ENCODE peak calls at places on chromosomes 1 and 21, in five cellular contexts. Z is AG04450, C is cardiac fibroblast, X is lower lobe of right lung, M is ovary. A is an unnamed sample.
A peak's percentile ranks its signal among the peaks of the same experiment; 100 is the strongest.

GRCh38 chr1:226046240-226046639 is 16.3 kb upstream of the H3-3A start:
- DNase-seq in M (no peak), X (no peak), C (peak; percentile 35), Z (no peak), A (no peak)

GRCh38 chr1:26111530-26112406 is at the start of gene PDIK1L:
- DNase-seq in Z (peak; percentile 90), M (peak; percentile 96), C (peak; percentile 98), X (peak; percentile 96), A (peak; percentile 98)

GRCh38 chr1:45266151-45266801 is 59.9 kb upstream of the ZSWIM5 start:
- DNase-seq in Z (peak; percentile 54), M (peak; percentile 87), C (peak; percentile 84), X (no peak), A (peak; percentile 87)

GRCh38 chr1:38009088-38009840 is 3.3 kb upstream of the UTP11 start:
- DNase-seq in Z (no peak), M (peak; percentile 11), C (peak; percentile 78), X (no peak), A (no peak)

GRCh38 chr1:231396643-231397042 is 25.4 kb downstream of the EGLN1 start:
- DNase-seq in Z (no peak), M (no peak), C (no peak), X (no peak), A (no peak)

GRCh38 chr1:180921386-180921785 is 8.7 kb downstream of the KIAA1614 start:
- DNase-seq in Z (no peak), M (no peak), C (no peak), X (no peak), A (no peak)

GRCh38 chr1:176517484-176517883 is 54.5 kb downstream of the PAPPA2 start:
- DNase-seq in M (no peak), Z (no peak), C (no peak), X (no peak), A (no peak)

GRCh38 chr1:69662321-69662720 is 94.6 kb downstream of the LRRC7 start:
- DNase-seq in X (no peak), M (no peak), C (no peak), Z (no peak), A (no peak)

GRCh38 chr1:95780836-95781235 is 546.8 kb downstream of the RWDD3 start:
- DNase-seq in X (no peak), C (no peak), Z (no peak), M (no peak), A (no peak)

GRCh38 chr21:38249879-38250278 is 6.9 kb upstream of the KCNJ15 start:
- DNase-seq in M (no peak), Z (no peak), X (no peak), C (peak; percentile 21), A (no peak)

DNA sequence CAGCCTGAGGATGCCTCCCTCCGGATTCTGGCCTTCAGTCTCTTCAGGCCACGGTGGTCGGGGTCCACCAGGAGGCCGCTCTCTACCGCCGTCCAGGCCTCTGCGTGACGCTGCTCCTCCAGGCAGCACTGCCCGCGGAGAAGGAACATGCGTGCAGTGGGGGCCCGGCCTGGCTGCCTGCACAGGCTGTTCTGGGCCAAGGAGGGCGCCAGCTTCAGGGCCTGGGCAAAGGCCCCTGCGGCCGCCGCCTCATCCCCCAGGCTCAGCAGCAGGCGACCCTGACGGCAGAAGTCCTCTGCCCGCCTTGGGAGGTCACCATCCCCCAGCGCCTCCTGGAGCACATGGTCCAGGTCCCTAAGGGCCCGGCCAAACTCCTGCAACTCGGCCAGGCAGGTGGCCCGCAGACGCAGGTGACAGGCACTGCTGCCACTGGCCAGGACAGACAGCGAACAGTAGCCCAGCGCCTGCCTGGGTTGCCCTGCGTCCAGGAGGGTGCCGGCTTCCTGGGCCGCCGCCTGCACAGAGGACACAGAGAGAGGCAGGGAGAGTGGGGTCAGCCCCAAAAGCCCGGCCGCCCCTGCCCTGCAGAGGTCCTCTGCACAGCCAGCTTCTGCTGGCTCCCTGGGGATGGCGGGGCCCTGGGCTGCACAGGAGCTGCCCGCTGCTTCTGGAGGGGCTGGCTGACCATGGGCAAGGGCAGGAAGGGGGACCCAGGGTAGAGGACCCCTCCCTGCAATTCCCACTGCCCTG is 8.7 kb upstream of the MMEL1 start:
- DNase-seq in Z (no peak), X (no peak), M (peak; percentile 36), C (no peak), A (peak; percentile 58)
- H3K4me3 ChIP-seq in Z (peak overlapping the region; percentile 81), X (peak overlapping the region; percentile 94), M (peak overlapping the region; percentile 91), C (peak overlapping the region; percentile 80), A (no peak overlapping the region)

DNA sequence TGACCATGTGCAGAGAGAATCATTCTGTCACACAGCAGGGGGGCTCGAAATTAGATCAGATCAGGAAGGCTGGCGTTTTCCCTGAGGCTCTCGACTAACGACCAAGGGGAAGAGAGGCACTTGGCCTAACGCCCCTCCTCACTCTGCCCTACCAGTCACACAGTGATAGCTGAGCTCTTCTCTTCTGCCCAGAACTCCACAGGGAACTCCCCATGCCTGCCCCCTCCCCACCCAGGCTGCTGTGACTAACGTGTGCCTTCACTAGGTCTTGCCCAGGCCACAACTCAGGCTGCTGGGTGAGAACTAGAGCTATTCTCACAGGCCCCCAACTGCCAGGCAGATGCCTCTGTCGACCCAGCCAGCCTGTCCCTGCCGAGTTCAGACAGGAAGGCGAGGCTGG is 26.4 kb upstream of the KHDRBS1 start:
- DNase-seq in C (no peak), Z (no peak), M (no peak), X (no peak), A (no peak)
- H3K4me3 ChIP-seq in C (no peak overlapping the region), Z (no peak overlapping the region), M (no peak overlapping the region), X (no peak overlapping the region), A (no peak overlapping the region)

GRCh38 chr1:156486421-156487344 is 13.9 kb downstream of the MEF2D start:
- DNase-seq in C (no peak), Z (no peak), M (no peak), X (no peak), A (peak; percentile 65)

GRCh38 chr1:156485984-156486383 is 14.6 kb downstream of the MEF2D start:
- DNase-seq in M (no peak), C (no peak), Z (no peak), X (no peak), A (peak; percentile 44)

GRCh38 chr1:156489166-156489934 is 11.2 kb downstream of the MEF2D start:
- DNase-seq in C (no peak), X (no peak), Z (no peak), M (peak; percentile 56), A (peak; percentile 88)

GRCh38 chr1:156488566-156489165 is 11.9 kb downstream of the MEF2D start:
- DNase-seq in X (no peak), M (no peak), Z (no peak), C (no peak), A (no peak)

GRCh38 chr1:156487862-156488261 is 12.7 kb downstream of the MEF2D start:
- DNase-seq in X (no peak), M (no peak), Z (no peak), C (no peak), A (peak; percentile 25)
- H3K4me3 ChIP-seq in X (no peak overlapping the region), M (no peak overlapping the region), Z (no peak overlapping the region), C (no peak overlapping the region), A (no peak overlapping the region)

DNA sequence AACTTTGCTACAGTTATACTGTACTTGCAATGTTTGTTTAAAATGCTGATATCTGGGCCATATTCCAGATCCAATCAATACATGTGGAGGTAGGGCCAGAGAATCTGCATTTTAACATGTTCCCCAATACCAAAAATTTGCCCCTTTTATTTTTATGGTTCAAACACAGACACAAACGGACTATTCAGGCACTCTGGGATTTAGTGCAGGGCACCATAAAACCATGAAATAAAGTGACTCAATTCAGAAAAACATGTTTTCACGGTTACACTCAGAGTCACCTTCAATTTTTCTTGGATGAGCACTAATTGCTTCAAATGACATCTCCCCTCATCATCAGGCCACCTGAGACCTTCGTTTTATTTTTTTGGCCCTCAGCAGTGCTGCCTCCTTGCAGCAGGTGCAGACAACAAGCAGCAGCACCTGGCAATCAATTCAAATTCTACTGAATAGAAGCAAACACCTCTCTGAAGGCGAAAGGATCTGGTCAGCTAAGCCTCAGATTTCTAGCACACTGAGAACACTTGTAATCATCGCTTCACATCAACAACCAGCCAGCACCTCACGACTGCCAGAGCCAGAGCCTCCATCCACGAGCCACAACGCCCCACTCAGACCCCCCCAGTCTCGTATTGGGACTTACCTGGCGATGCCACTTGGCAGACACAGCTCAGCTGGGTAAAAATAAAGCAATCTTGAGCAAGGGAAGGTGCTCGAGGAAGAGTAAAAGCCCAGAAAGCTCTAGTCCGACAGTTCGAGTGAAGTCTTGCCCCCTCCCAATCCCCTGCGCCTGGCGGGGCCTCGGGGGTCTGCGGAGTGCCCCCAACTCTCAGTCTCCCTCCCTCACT is 1.1 kb downstream of the ERO1B start:
- DNase-seq in C (no peak), X (no peak), M (no peak), Z (no peak), A (no peak)
- H3K4me3 ChIP-seq in C (peak overlapping the region; percentile 84), X (peak overlapping the region; percentile 70), M (peak overlapping the region; percentile 99), Z (peak overlapping the region; percentile 76), A (peak overlapping the region; percentile 75)

DNA sequence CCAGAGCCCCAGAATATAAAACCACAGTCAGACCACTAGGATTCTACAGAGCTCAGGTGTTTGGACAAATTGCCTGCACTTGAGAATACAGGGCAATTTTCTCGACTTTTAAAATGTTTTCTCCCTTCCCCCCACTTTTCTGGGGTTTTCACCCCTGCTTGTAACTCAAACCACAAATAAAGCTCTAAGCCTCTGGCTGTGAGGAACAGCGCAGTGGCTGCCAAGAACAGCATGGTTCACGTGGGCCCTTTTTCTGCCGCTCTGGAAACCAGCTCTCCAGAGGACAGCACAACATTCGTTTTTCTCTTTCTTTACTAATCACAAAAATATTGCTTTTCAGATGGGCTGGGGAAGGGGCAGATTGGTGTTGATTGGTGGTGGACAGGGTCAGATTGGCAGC is 102.2 kb upstream of the JUN start:
- DNase-seq in M (no peak), X (no peak), C (no peak), Z (no peak), A (peak; percentile 65)
- H3K4me3 ChIP-seq in M (no peak overlapping the region), X (no peak overlapping the region), C (no peak overlapping the region), Z (no peak overlapping the region), A (no peak overlapping the region)

GRCh38 chr1:18077657-18078215 is 29.9 kb upstream of the IGSF21 start:
- DNase-seq in C (no peak), Z (no peak), M (no peak), X (no peak), A (no peak)
- H3K4me3 ChIP-seq in C (no peak overlapping the region), Z (no peak overlapping the region), M (no peak overlapping the region), X (no peak overlapping the region), A (no peak overlapping the region)